ENCODE peak calls at places on chromosomes 16 and 17, in six cellular contexts. H, G, F, Q, E and N are unnamed samples. For H3K79me1 and H3K9me3, the result is how much of the 10 kb centered on the place peaks cover.

GRCh38 chr16:29774730-29775129 is 3.3 kb upstream of the ZG16 start:
- DNase-seq in F (no peak), E (no peak), Q (no peak), H (no peak), G (no peak), N (no peak)

GRCh38 chr17:82412535-82413520 is 5.3 kb upstream of the HEXD start:
- DNase-seq in Q (no peak), F (no peak), H (no peak), E (no peak), G (no peak), N (no peak)

GRCh38 chr17:47275245-47275984 is 21.8 kb downstream of the ITGB3 start:
- DNase-seq in F (peak), H (peak), Q (no peak), G (peak), E (peak), N (peak)

GRCh38 chr16:694863-695354 is 4.7 kb upstream of the WDR24 start:
- DNase-seq in F (no peak), E (no peak), H (no peak), Q (no peak), G (peak), N (no peak)

GRCh38 chr17:80605326-80606066 is 60.9 kb downstream of the RPTOR start:
- DNase-seq in Q (peak), G (no peak), E (peak), F (no peak), H (no peak), N (no peak)

GRCh38 chr17:35587074-35587961 is at the start of gene AP2B1:
- DNase-seq in H (peak), G (peak), F (peak), E (peak), Q (peak), N (peak)

GRCh38 chr17:57970706-57971105 is 15.5 kb upstream of the CUEDC1 start:
- DNase-seq in G (no peak), E (peak), H (no peak), Q (no peak), F (no peak), N (no peak)

GRCh38 chr17:78924481-78925151 is 571 bp downstream of the TIMP2 start:
- DNase-seq in E (no peak), H (no peak), F (peak), Q (peak), G (peak), N (no peak)

GRCh38 chr16:70520612-70521297 is 2.6 kb downstream of the COG4 start:
- DNase-seq in E (peak), H (no peak), G (no peak), Q (no peak), F (no peak), N (peak)

GRCh38 chr16:526181-527014 is 1.1 kb upstream of the CAPN15 start:
- DNase-seq in H (no peak), E (peak), G (no peak), Q (peak), F (no peak), N (peak)

GRCh38 chr16:50318796-50319578 is 49.8 kb downstream of the BRD7 start:
- DNase-seq in F (no peak), H (no peak), Q (peak), G (no peak), E (no peak), N (no peak)

GRCh38 chr16:1323296-1324239 is 9.9 kb upstream of the BAIAP3 start:
- DNase-seq in F (no peak), Q (no peak), G (no peak), E (no peak), H (no peak), N (no peak)

GRCh38 chr17:65225061-65225460 is 87.9 kb downstream of the RGS9 start:
- DNase-seq in G (no peak), F (no peak), E (no peak), H (no peak), Q (no peak), N (no peak)

GRCh38 chr16:27169511-27170071 is 33.7 kb upstream of the KDM8 start:
- DNase-seq in H (no peak), E (peak), F (peak), G (no peak), Q (no peak), N (peak)

GRCh38 chr17:78242024-78242742 is 10.8 kb downstream of the TMEM235 start:
- DNase-seq in G (no peak), Q (no peak), H (no peak), F (no peak), E (peak), N (peak)

GRCh38 chr17:12667299-12667958 is 1.7 kb downstream of the MYOCD start:
- DNase-seq in H (peak), F (peak), G (peak), Q (peak), E (peak), N (peak)

GRCh38 chr17:37710344-37710886 is 34.4 kb downstream of the HNF1B start:
- DNase-seq in H (peak), Q (peak), F (peak), G (peak), E (peak), N (peak)

GRCh38 chr16:85431431-85432124 is 181.5 kb upstream of the GSE1 start:
- DNase-seq in E (no peak), H (no peak), F (no peak), Q (no peak), G (peak), N (no peak)

GRCh38 chr17:16975744-16976625 is 4.1 kb upstream of the TNFRSF13B start:
- DNase-seq in H (no peak), G (peak), F (no peak), Q (no peak), E (no peak), N (no peak)

GRCh38 chr17:29178750-29179231 is 1.4 kb downstream of the MYO18A start:
- DNase-seq in E (no peak), F (peak), H (no peak), G (peak), Q (no peak), N (no peak)

GRCh38 chr16:69463876-69464275 is 39.5 kb downstream of the CYB5B start:
- DNase-seq in E (no peak), Q (no peak), H (no peak), F (no peak), G (no peak), N (no peak)

GRCh38 chr17:47192549-47192948 is 3.5 kb upstream of the CDC27 start:
- DNase-seq in Q (no peak), F (no peak), H (no peak), G (no peak), E (no peak), N (peak)

GRCh38 chr17:7019839-7020519 is 2.9 kb upstream of the BCL6B start:
- DNase-seq in G (peak), E (peak), Q (peak), H (no peak), F (peak), N (peak)

GRCh38 chr17:80673152-80673920 is 128.7 kb downstream of the RPTOR start:
- DNase-seq in H (no peak), E (peak), F (no peak), G (no peak), Q (no peak), N (peak)

GRCh38 chr17:36942031-36942599 is 4.8 kb downstream of the LHX1 start:
- DNase-seq in H (no peak), G (peak), E (no peak), Q (peak), F (peak), N (no peak)

GRCh38 chr17:76529224-76529642 is 8.3 kb downstream of the CYGB start:
- DNase-seq in Q (no peak), G (no peak), H (no peak), F (no peak), E (peak), N (peak)

GRCh38 chr17:83186751-83187421 is 107.5 kb downstream of the METRNL start:
- DNase-seq in Q (no peak), E (no peak), G (no peak), F (peak), H (no peak), N (no peak)

GRCh38 chr17:47267354-47267828 is 13.8 kb downstream of the ITGB3 start:
- DNase-seq in G (no peak), Q (no peak), E (peak), F (no peak), H (no peak), N (peak)

GRCh38 chr17:10243905-10244844 is 45.8 kb upstream of the GAS7 start:
- DNase-seq in E (peak), H (no peak), Q (peak), F (no peak), G (no peak), N (peak)

GRCh38 chr17:43570518-43570928 is 24.4 kb upstream of the ETV4 start:
- DNase-seq in H (no peak), F (no peak), G (no peak), E (peak), Q (no peak), N (peak)

GRCh38 chr17:72529386-72529785 is 408.6 kb downstream of the SOX9 start:
- DNase-seq in E (no peak), Q (no peak), G (no peak), H (no peak), F (no peak), N (no peak)
- H3K79me1 ChIP-seq in E (under half), Q (under half), G (under half), H (under half), F (under half), N (under half)

DNA sequence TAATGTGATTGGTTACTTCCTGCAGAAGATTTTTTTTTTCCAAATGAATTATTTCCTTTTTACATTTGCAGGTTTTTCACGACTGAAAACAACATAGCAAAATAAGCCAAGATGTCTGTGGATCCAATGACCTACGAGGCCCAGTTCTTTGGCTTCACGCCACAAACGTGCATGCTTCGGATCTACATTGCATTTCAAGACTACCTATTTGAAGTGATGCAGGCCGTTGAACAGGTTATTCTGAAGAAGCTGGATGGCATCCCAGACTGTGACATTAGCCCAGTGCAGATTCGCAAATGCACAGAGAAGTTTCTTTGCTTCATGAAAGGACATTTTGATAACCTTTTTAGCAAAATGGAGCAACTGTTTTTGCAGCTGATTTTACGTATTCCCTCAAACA is 2.4 kb downstream of the MIS12 start:
- DNase-seq in F (no peak), E (no peak), G (no peak), Q (no peak), H (no peak), N (no peak)
- H3K9me3 ChIP-seq in F (under half), E (under half), G (under half), Q (under half), H (under half), N (under half)

DNA sequence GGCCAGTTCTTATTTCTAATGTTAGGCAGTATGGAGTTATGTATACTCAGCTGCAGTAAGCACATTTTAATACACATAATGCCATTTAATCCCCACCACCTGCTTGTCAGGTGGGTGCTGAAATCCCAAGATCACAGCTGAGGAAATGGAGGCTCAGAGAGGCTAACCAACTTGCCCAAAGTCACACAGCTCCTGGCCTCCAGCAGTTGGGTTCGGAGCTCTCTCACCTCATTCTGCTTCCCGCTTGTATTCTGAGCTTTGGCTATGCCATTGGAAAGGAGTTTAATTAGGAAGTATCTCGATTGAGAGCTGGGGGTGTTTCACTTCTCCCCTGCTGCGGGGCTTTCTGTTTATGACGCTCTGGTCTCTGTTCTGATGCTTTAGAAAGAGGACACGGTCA is 72.6 kb upstream of the CACNG5 start:
- DNase-seq in E (no peak), H (no peak), G (no peak), Q (no peak), F (peak), N (no peak)
- H2BK120ac ChIP-seq in E (no peak), H (no peak), G (no peak), Q (no peak), F (no peak), N (no peak)

GRCh38 chr17:49547566-49547965 is 28.1 kb upstream of the NXPH3 start:
- DNase-seq in H (no peak), F (no peak), E (no peak), Q (no peak), G (no peak), N (no peak)

GRCh38 chr17:49548051-49548505 is 27.6 kb upstream of the NXPH3 start:
- DNase-seq in H (no peak), G (no peak), Q (no peak), E (no peak), F (no peak), N (no peak)

GRCh38 chr17:49549311-49549605 is 26.4 kb upstream of the NXPH3 start:
- DNase-seq in E (no peak), Q (no peak), F (no peak), H (no peak), G (no peak), N (no peak)

GRCh38 chr17:49549691-49550678 is 25.7 kb upstream of the NXPH3 start:
- DNase-seq in F (no peak), H (no peak), E (no peak), Q (no peak), G (no peak), N (no peak)

DNA sequence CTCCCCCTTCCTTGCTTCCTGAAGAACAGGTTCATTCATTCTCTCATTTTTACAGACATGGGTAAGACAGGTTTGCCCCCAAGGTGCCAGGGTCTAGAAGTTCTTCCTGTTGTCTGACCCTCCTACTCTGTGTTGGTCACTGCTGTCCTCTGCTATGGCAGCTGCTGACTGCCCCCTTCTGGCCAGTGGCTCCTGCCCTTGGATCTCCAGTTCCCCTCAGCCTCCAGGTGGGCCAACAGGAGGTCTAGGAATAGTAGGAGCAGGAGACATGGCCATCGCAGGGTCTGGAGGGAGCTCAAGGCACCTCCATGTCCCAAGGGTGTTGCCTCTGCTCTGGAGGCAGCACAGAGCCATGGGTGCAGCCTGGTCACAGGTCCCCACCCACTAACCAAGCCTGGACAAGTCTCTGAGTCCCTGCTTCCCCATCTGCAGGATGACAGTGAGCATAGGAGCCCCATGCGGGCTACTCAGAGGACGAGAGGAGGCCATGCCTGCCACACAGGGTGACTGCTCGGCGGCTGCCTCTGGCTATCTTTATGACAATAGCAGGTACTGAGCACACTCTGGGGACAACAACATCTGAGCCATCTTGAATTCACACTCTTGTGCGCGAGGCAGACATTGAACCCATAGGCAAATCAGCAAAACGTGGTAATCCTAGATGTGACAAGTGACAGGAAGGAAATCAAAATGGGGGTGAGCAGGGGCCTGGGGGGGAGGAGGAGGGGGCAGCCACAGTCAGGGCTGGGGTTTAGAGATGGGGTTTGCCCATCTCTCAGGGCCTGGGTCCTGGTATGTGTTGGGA is 27.0 kb upstream of the NXPH3 start:
- DNase-seq in H (no peak), F (peak), E (peak), G (peak), Q (peak), N (peak)
- H3K79me1 ChIP-seq in H (under half), F (under half), E (under half), G (under half), Q (under half), N (under half)

GRCh38 chr16:60214321-60214720 is 1480.2 kb upstream of the GOT2 start:
- DNase-seq in E (no peak), Q (no peak), G (no peak), H (no peak), F (no peak), N (no peak)

DNA sequence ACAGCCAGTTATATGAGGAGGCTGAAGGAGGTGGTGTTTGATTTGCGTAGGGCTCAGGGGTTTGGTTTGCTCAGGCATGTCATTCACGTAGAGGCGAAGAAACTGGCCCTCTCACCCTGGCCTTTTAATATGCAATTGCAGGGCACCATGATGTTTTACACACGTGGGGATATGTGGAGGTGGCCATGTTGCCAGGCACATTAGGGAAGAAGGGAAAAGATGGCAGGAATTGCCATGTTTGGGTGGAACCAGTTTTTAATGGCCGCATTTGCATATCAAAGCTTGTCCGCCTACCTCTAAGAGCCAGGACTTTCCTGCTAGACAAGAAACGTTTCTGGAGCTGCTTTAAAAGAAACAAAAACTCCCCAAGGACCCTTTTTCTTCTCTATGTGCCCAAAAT is 1483.7 kb upstream of the GOT2 start:
- DNase-seq in G (no peak), Q (no peak), F (peak), E (no peak), H (no peak), N (no peak)
- H3K9me3 ChIP-seq in G (under half), Q (under half), F (under half), E (under half), H (under half), N (under half)

DNA sequence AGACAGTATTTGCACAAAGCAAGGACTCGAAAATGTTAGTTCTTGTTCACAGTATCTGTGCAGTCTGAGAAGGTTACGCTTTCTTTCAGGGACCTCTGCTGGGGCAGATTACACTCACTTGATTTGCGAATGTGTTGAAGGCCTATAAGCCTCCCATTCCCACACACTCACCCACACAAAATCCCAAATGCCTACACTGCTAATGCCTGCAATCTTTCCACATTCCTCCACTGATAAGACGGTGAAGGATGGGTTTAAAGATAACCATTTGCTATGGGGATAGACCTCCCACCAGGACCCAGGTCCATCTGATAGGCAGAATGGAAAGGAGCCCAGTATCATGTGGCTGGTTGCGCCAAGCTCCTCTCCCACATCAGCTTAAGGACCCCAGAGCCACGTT is 394.9 kb upstream of the SALL1 start:
- DNase-seq in H (no peak), E (no peak), F (no peak), Q (no peak), G (no peak), N (no peak)
- H2BK120ac ChIP-seq in H (no peak), E (no peak), F (no peak), Q (no peak), G (peak), N (no peak)